ENCODE peak calls at places on chromosome X, in ten cellular contexts. One of them, this sample, is unnamed.

GRCh38 chrX:39729834-39730670 is 367.7 kb downstream of the BCOR start:
- DNase-seq in progenitor cell of endocrine pancreas: no peak
- DNase-seq in H9: peak; percentile 75
- DNase-seq in BE2C: peak; percentile 93
- DNase-seq in endothelial cell of umbilical vein: no peak
- DNase-seq in heart right ventricle: no peak
- DNase-seq in CD4-positive, alpha-beta T cell: no peak
- DNase-seq in bronchial epithelial cell: no peak
- DNase-seq in astrocyte of the cerebellum: peak; percentile 23
- DNase-seq in neural progenitor cell: peak; percentile 60
- DNase-seq in this sample: peak; percentile 40

GRCh38 chrX:8284131-8284530 is 113.1 kb upstream of the VCX2 start:
- DNase-seq in progenitor cell of endocrine pancreas: no peak
- DNase-seq in H9: no peak
- DNase-seq in BE2C: no peak
- DNase-seq in endothelial cell of umbilical vein: peak; percentile 2
- DNase-seq in heart right ventricle: no peak
- DNase-seq in CD4-positive, alpha-beta T cell: no peak
- DNase-seq in bronchial epithelial cell: peak; percentile 39
- DNase-seq in astrocyte of the cerebellum: no peak
- DNase-seq in neural progenitor cell: no peak
- DNase-seq in this sample: no peak

GRCh38 chrX:73877687-73878086 is 314.7 kb downstream of the CHIC1 start:
- DNase-seq in progenitor cell of endocrine pancreas: no peak
- DNase-seq in H9: peak; percentile 58
- DNase-seq in BE2C: no peak
- DNase-seq in endothelial cell of umbilical vein: no peak
- DNase-seq in heart right ventricle: no peak
- DNase-seq in CD4-positive, alpha-beta T cell: no peak
- DNase-seq in bronchial epithelial cell: no peak
- DNase-seq in astrocyte of the cerebellum: no peak
- DNase-seq in neural progenitor cell: no peak
- DNase-seq in this sample: no peak

GRCh38 chrX:45322820-45323219 is 122.1 kb upstream of the DIPK2B start:
- DNase-seq in progenitor cell of endocrine pancreas: no peak
- DNase-seq in H9: no peak
- DNase-seq in BE2C: no peak
- DNase-seq in endothelial cell of umbilical vein: no peak
- DNase-seq in heart right ventricle: no peak
- DNase-seq in CD4-positive, alpha-beta T cell: no peak
- DNase-seq in bronchial epithelial cell: peak; percentile 45
- DNase-seq in astrocyte of the cerebellum: no peak
- DNase-seq in neural progenitor cell: no peak
- DNase-seq in this sample: no peak

GRCh38 chrX:16827225-16827624 is 41.0 kb downstream of the TXLNG start:
- DNase-seq in progenitor cell of endocrine pancreas: no peak
- DNase-seq in H9: no peak
- DNase-seq in BE2C: no peak
- DNase-seq in endothelial cell of umbilical vein: peak; percentile 22
- DNase-seq in heart right ventricle: no peak
- DNase-seq in CD4-positive, alpha-beta T cell: no peak
- DNase-seq in bronchial epithelial cell: peak; percentile 72
- DNase-seq in astrocyte of the cerebellum: no peak
- DNase-seq in neural progenitor cell: no peak
- DNase-seq in this sample: no peak

GRCh38 chrX:118595501-118596042 is 100.0 kb downstream of the DOCK11 start:
- DNase-seq in progenitor cell of endocrine pancreas: no peak
- DNase-seq in H9: no peak
- DNase-seq in BE2C: no peak
- DNase-seq in endothelial cell of umbilical vein: no peak
- DNase-seq in heart right ventricle: no peak
- DNase-seq in CD4-positive, alpha-beta T cell: no peak
- DNase-seq in bronchial epithelial cell: no peak
- DNase-seq in astrocyte of the cerebellum: no peak
- DNase-seq in neural progenitor cell: no peak
- DNase-seq in this sample: no peak

GRCh38 chrX:16618422-16618821 is 31.5 kb upstream of the S100G start:
- DNase-seq in progenitor cell of endocrine pancreas: no peak
- DNase-seq in H9: no peak
- DNase-seq in BE2C: no peak
- DNase-seq in endothelial cell of umbilical vein: no peak
- DNase-seq in heart right ventricle: no peak
- DNase-seq in CD4-positive, alpha-beta T cell: no peak
- DNase-seq in bronchial epithelial cell: no peak
- DNase-seq in astrocyte of the cerebellum: no peak
- DNase-seq in neural progenitor cell: no peak
- DNase-seq in this sample: no peak

GRCh38 chrX:68852046-68852445 is 23.2 kb downstream of the EFNB1 start:
- DNase-seq in progenitor cell of endocrine pancreas: no peak
- DNase-seq in H9: no peak
- DNase-seq in BE2C: peak; percentile 42
- DNase-seq in endothelial cell of umbilical vein: no peak
- DNase-seq in heart right ventricle: no peak
- DNase-seq in CD4-positive, alpha-beta T cell: no peak
- DNase-seq in bronchial epithelial cell: no peak
- DNase-seq in astrocyte of the cerebellum: no peak
- DNase-seq in neural progenitor cell: no peak
- DNase-seq in this sample: no peak

GRCh38 chrX:97027384-97027922 is 143.7 kb downstream of the RPA4 start:
- DNase-seq in progenitor cell of endocrine pancreas: no peak
- DNase-seq in H9: peak; percentile 35
- DNase-seq in BE2C: no peak
- DNase-seq in endothelial cell of umbilical vein: no peak
- DNase-seq in heart right ventricle: no peak
- DNase-seq in CD4-positive, alpha-beta T cell: no peak
- DNase-seq in bronchial epithelial cell: no peak
- DNase-seq in astrocyte of the cerebellum: peak; percentile 22
- DNase-seq in neural progenitor cell: peak; percentile 92
- DNase-seq in this sample: no peak

GRCh38 chrX:129980540-129981206 is 1.8 kb upstream of the BCORL1 start:
- DNase-seq in progenitor cell of endocrine pancreas: peak; percentile 36
- DNase-seq in H9: peak; percentile 59
- DNase-seq in BE2C: peak; percentile 20
- DNase-seq in endothelial cell of umbilical vein: peak; percentile 14
- DNase-seq in heart right ventricle: peak; percentile 72
- DNase-seq in CD4-positive, alpha-beta T cell: no peak
- DNase-seq in bronchial epithelial cell: no peak
- DNase-seq in astrocyte of the cerebellum: no peak
- DNase-seq in neural progenitor cell: peak; percentile 75
- DNase-seq in this sample: no peak

GRCh38 chrX:136780738-136781137 is at the start of gene ARHGEF6:
- DNase-seq in progenitor cell of endocrine pancreas: no peak
- DNase-seq in H9: no peak
- DNase-seq in BE2C: peak; percentile 9
- DNase-seq in endothelial cell of umbilical vein: no peak
- DNase-seq in heart right ventricle: no peak
- DNase-seq in CD4-positive, alpha-beta T cell: peak; percentile 36
- DNase-seq in bronchial epithelial cell: no peak
- DNase-seq in astrocyte of the cerebellum: no peak
- DNase-seq in neural progenitor cell: no peak
- DNase-seq in this sample: no peak

DNA sequence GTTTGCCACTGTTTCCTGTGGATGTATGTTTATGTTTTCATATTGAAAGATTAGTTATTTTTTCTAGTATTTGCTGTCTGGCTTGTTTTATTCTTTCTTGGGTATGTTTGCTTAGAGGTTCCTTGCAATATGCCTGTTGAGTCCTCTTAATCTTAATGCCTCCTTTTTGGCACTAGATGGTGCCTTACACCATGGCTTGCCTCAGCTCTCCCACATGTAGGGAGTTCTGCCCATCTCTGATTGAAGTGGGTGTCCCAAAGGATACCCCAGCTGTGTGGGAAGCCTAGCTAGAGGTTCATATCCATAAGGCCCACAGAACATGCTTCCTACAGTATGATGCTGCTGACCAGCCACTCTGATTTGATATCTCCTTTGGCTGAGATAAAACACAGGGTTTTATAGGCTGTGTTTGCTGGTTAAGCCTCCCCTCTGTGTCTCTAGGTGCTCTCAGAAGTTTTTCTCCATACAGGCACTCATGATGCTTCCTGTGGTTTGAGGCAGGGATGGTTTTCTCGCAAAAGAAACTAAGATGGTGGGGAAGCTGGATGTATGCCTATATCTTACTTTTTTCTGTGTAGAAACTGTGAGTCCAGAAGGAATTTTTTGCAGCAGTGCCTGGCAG is 162.4 kb downstream of the ASB9 start:
- DNase-seq in progenitor cell of endocrine pancreas: no peak
- DNase-seq in H9: no peak
- DNase-seq in BE2C: no peak
- DNase-seq in endothelial cell of umbilical vein: no peak
- DNase-seq in heart right ventricle: no peak
- DNase-seq in CD4-positive, alpha-beta T cell: no peak
- DNase-seq in bronchial epithelial cell: peak; percentile 7
- DNase-seq in astrocyte of the cerebellum: no peak
- DNase-seq in neural progenitor cell: no peak
- DNase-seq in this sample: no peak
- TF ChIP-seq CTCF in progenitor cell of endocrine pancreas: no peak
- TF ChIP-seq CTCF in H9: peak; percentile 36
- TF ChIP-seq CTCF in BE2C: no peak
- TF ChIP-seq CTCF in endothelial cell of umbilical vein: no peak
- TF ChIP-seq CTCF in heart right ventricle: no peak
- TF ChIP-seq CTCF in CD4-positive, alpha-beta T cell: no peak
- TF ChIP-seq CTCF in bronchial epithelial cell: peak; percentile 10
- TF ChIP-seq CTCF in astrocyte of the cerebellum: no peak
- TF ChIP-seq CTCF in neural progenitor cell: no peak
- TF ChIP-seq CTCF in this sample: no peak

DNA sequence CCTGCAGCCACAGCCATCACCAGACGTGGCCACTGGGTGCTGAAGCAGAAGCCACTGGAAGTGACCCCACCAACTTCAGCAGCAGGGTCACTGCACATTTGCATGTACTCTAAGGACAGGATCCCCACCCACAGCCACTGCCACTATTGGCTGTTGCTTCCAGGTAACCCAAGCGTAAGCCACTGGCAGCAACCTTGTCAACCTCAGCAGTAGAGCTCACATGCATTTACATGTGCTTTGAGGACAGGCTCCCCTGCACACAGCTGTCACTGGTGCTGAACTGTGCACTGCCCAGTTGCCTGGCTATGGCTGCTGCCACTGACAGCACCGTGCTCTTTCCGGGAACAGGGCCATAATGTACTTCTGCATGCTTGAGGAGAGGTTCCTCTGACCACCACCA is 332.4 kb upstream of the DMD start:
- DNase-seq in progenitor cell of endocrine pancreas: no peak
- DNase-seq in H9: no peak
- DNase-seq in BE2C: no peak
- DNase-seq in endothelial cell of umbilical vein: no peak
- DNase-seq in heart right ventricle: no peak
- DNase-seq in CD4-positive, alpha-beta T cell: no peak
- DNase-seq in bronchial epithelial cell: no peak
- DNase-seq in astrocyte of the cerebellum: no peak
- DNase-seq in neural progenitor cell: peak; percentile 1
- DNase-seq in this sample: no peak
- TF ChIP-seq CTCF in progenitor cell of endocrine pancreas: no peak
- TF ChIP-seq CTCF in H9: no peak
- TF ChIP-seq CTCF in BE2C: no peak
- TF ChIP-seq CTCF in endothelial cell of umbilical vein: no peak
- TF ChIP-seq CTCF in heart right ventricle: no peak
- TF ChIP-seq CTCF in CD4-positive, alpha-beta T cell: no peak
- TF ChIP-seq CTCF in bronchial epithelial cell: no peak
- TF ChIP-seq CTCF in astrocyte of the cerebellum: no peak
- TF ChIP-seq CTCF in neural progenitor cell: no peak
- TF ChIP-seq CTCF in this sample: no peak

GRCh38 chrX:145552643-145553042 is 265.0 kb upstream of the SLITRK2 start:
- DNase-seq in progenitor cell of endocrine pancreas: no peak
- DNase-seq in H9: no peak
- DNase-seq in BE2C: no peak
- DNase-seq in endothelial cell of umbilical vein: no peak
- DNase-seq in heart right ventricle: no peak
- DNase-seq in CD4-positive, alpha-beta T cell: no peak
- DNase-seq in bronchial epithelial cell: no peak
- DNase-seq in astrocyte of the cerebellum: no peak
- DNase-seq in neural progenitor cell: no peak
- DNase-seq in this sample: no peak
- TF ChIP-seq CTCF in progenitor cell of endocrine pancreas: peak; percentile 30
- TF ChIP-seq CTCF in H9: peak; percentile 54
- TF ChIP-seq CTCF in BE2C: no peak
- TF ChIP-seq CTCF in endothelial cell of umbilical vein: no peak
- TF ChIP-seq CTCF in heart right ventricle: no peak
- TF ChIP-seq CTCF in CD4-positive, alpha-beta T cell: no peak
- TF ChIP-seq CTCF in bronchial epithelial cell: no peak
- TF ChIP-seq CTCF in astrocyte of the cerebellum: no peak
- TF ChIP-seq CTCF in neural progenitor cell: peak; percentile 53
- TF ChIP-seq CTCF in this sample: no peak

GRCh38 chrX:111165902-111166301 is 69.9 kb downstream of the PAK3 start:
- DNase-seq in progenitor cell of endocrine pancreas: no peak
- DNase-seq in H9: no peak
- DNase-seq in BE2C: no peak
- DNase-seq in endothelial cell of umbilical vein: no peak
- DNase-seq in heart right ventricle: no peak
- DNase-seq in CD4-positive, alpha-beta T cell: no peak
- DNase-seq in bronchial epithelial cell: no peak
- DNase-seq in astrocyte of the cerebellum: no peak
- DNase-seq in neural progenitor cell: no peak
- DNase-seq in this sample: no peak

GRCh38 chrX:111170017-111170416 is 74.0 kb downstream of the PAK3 start:
- DNase-seq in progenitor cell of endocrine pancreas: no peak
- DNase-seq in H9: no peak
- DNase-seq in BE2C: no peak
- DNase-seq in endothelial cell of umbilical vein: no peak
- DNase-seq in heart right ventricle: no peak
- DNase-seq in CD4-positive, alpha-beta T cell: no peak
- DNase-seq in bronchial epithelial cell: peak; percentile 11
- DNase-seq in astrocyte of the cerebellum: no peak
- DNase-seq in neural progenitor cell: no peak
- DNase-seq in this sample: no peak

GRCh38 chrX:111169141-111169540 is 73.2 kb downstream of the PAK3 start:
- DNase-seq in progenitor cell of endocrine pancreas: no peak
- DNase-seq in H9: no peak
- DNase-seq in BE2C: no peak
- DNase-seq in endothelial cell of umbilical vein: no peak
- DNase-seq in heart right ventricle: no peak
- DNase-seq in CD4-positive, alpha-beta T cell: no peak
- DNase-seq in bronchial epithelial cell: peak; percentile 28
- DNase-seq in astrocyte of the cerebellum: no peak
- DNase-seq in neural progenitor cell: no peak
- DNase-seq in this sample: no peak

GRCh38 chrX:111167334-111167733 is 71.3 kb downstream of the PAK3 start:
- DNase-seq in progenitor cell of endocrine pancreas: no peak
- DNase-seq in H9: no peak
- DNase-seq in BE2C: no peak
- DNase-seq in endothelial cell of umbilical vein: no peak
- DNase-seq in heart right ventricle: no peak
- DNase-seq in CD4-positive, alpha-beta T cell: no peak
- DNase-seq in bronchial epithelial cell: no peak
- DNase-seq in astrocyte of the cerebellum: no peak
- DNase-seq in neural progenitor cell: no peak
- DNase-seq in this sample: no peak

DNA sequence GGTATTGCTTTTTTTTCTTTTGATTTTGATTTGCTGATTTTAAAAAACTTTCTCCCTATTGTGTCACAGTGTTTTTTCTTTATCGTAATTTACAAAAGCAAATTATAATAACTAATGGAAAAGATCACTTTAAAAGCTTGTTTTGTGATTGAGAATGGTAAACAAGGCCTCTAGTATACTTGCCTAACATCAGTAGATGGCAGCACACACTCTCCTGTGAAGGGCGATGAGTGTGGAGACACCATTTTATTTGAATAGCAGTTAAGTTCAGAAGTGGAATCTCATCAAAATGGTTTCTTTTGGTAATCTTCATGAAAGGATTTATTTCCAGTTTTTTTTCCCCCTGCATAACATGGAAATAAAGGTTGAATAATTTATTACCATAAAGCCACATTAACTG is 72.3 kb downstream of the PAK3 start:
- DNase-seq in progenitor cell of endocrine pancreas: no peak
- DNase-seq in H9: peak; percentile 29
- DNase-seq in BE2C: peak; percentile 36
- DNase-seq in endothelial cell of umbilical vein: no peak
- DNase-seq in heart right ventricle: no peak
- DNase-seq in CD4-positive, alpha-beta T cell: no peak
- DNase-seq in bronchial epithelial cell: peak; percentile 20
- DNase-seq in astrocyte of the cerebellum: peak; percentile 8
- DNase-seq in neural progenitor cell: peak; percentile 73
- DNase-seq in this sample: no peak
- TF ChIP-seq CTCF in progenitor cell of endocrine pancreas: peak; percentile 57
- TF ChIP-seq CTCF in H9: peak; percentile 81
- TF ChIP-seq CTCF in BE2C: peak; percentile 58
- TF ChIP-seq CTCF in endothelial cell of umbilical vein: no peak
- TF ChIP-seq CTCF in heart right ventricle: peak; percentile 24
- TF ChIP-seq CTCF in CD4-positive, alpha-beta T cell: no peak
- TF ChIP-seq CTCF in bronchial epithelial cell: no peak
- TF ChIP-seq CTCF in astrocyte of the cerebellum: peak; percentile 36
- TF ChIP-seq CTCF in neural progenitor cell: peak; percentile 85
- TF ChIP-seq CTCF in this sample: peak; percentile 44

This sample was measured in D721Med.